ENCODE peak calls at places on chromosome 22, in six cellular contexts. I is IMR-90, J is mesenchymal stem cell, N is neuronal stem cell, O is H1, Y is mesendoderm. P is an unnamed sample.

GRCh38 chr22:46764779-46765485 is 2.5 kb downstream of the TBC1D22A start:
- DNase-seq in I (no peak), J (no peak), N (no peak), Y (no peak), O (no peak), P (no peak)

GRCh38 chr22:48238018-48238915 is 1475.8 kb downstream of the TBC1D22A start:
- DNase-seq in I (no peak), Y (no peak), O (peak), J (no peak), N (no peak), P (no peak)

GRCh38 chr22:20762233-20762796 is 11.6 kb upstream of the SERPIND1 start:
- DNase-seq in N (no peak), O (no peak), I (no peak), J (no peak), Y (no peak), P (no peak)

GRCh38 chr22:41910599-41911291 is 4.1 kb downstream of the SHISA8 start:
- DNase-seq in J (no peak), Y (no peak), O (no peak), N (no peak), I (no peak), P (no peak)

GRCh38 chr22:42960146-42960509 is 54.8 kb downstream of the PACSIN2 start:
- DNase-seq in O (no peak), Y (no peak), I (peak), N (no peak), J (no peak), P (no peak)

GRCh38 chr22:46318576-46318975 is 16.9 kb upstream of the TRMU start:
- DNase-seq in N (no peak), O (no peak), J (no peak), Y (no peak), I (no peak), P (no peak)

GRCh38 chr22:44882226-44882905 is 127.4 kb downstream of the PHF21B start:
- DNase-seq in J (no peak), N (no peak), Y (no peak), I (no peak), O (no peak), P (peak)

GRCh38 chr22:49229483-49230193 is 598.0 kb downstream of the BRD1 start:
- DNase-seq in I (no peak), J (no peak), N (no peak), O (no peak), Y (no peak), P (peak)

GRCh38 chr22:37229012-37229804 is 14.9 kb downstream of the RAC2 start:
- DNase-seq in O (no peak), J (peak), N (no peak), I (peak), Y (no peak), P (no peak)

GRCh38 chr22:40679964-40680818 is 907 bp downstream of the MCHR1 start:
- DNase-seq in I (peak), J (peak), N (no peak), Y (peak), O (no peak), P (no peak)

GRCh38 chr22:43554694-43555365 is 143.0 kb downstream of the MPPED1 start:
- DNase-seq in O (peak), N (no peak), J (no peak), I (no peak), Y (no peak), P (no peak)

GRCh38 chr22:25853078-25853477 is 111.1 kb downstream of the MYO18B start:
- DNase-seq in Y (no peak), O (no peak), I (no peak), N (no peak), J (no peak), P (no peak)

GRCh38 chr22:42292726-42293520 is 22.5 kb upstream of the TCF20 start:
- DNase-seq in J (no peak), Y (no peak), O (no peak), N (no peak), I (no peak), P (no peak)

GRCh38 chr22:20641919-20642579 is 131.9 kb upstream of the SERPIND1 start:
- DNase-seq in Y (no peak), O (no peak), J (no peak), N (no peak), I (no peak), P (no peak)

GRCh38 chr22:30393885-30394284 is 2.9 kb upstream of the SEC14L2 start:
- DNase-seq in J (no peak), O (no peak), N (no peak), I (no peak), Y (no peak), P (no peak)

GRCh38 chr22:50253046-50253580 is 2.0 kb upstream of the HDAC10 start:
- DNase-seq in I (no peak), Y (no peak), J (no peak), O (no peak), N (no peak), P (no peak)
- H2BK15ac ChIP-seq in I (no peak), Y (no peak), J (no peak), O (no peak), N (no peak), P (no peak)

GRCh38 chr22:28800308-28801041 is at the start of gene XBP1:
- DNase-seq in Y (peak), O (peak), N (peak), J (peak), I (peak), P (peak)
- H3K4ac ChIP-seq in Y (peak), O (peak), N (no peak), J (peak), I (peak), P (peak)

GRCh38 chr22:39283312-39284141 is 35.9 kb downstream of the RPL3 start:
- DNase-seq in O (no peak), N (no peak), Y (no peak), I (peak), J (peak), P (no peak)
- H2BK15ac ChIP-seq in O (peak), N (peak), Y (no peak), I (peak), J (peak), P (no peak)

DNA sequence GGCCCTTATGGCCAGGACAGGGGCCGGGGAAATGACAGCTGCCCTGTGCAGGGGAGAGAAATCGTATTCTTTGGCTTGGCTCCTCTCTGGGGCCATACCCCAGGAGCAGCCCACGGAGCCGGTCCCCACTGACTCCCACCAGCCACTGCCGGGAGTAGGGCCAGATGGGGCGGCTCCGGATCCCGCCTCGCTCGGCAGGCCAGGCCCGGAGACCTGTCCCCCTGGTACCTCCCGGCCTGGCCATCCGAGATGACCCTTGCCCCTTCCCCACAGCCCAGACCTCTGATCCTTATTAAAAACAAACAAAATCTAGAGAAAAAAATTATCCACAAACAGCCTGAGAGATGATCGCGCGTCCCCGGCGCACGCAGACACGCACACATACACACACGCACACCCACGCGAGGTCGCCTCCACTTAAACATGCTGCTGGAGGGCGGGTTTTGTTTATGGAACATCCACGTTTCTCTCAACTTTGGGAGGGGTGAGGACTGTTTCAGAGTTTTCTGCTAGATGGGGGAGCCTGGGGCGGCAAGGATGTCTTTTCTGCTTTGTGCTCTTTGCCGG is 59.1 kb downstream of the IGLL1 start:
- DNase-seq in J (peak), I (peak), Y (no peak), N (peak), O (peak), P (no peak)
- H3K4ac ChIP-seq in J (peak), I (peak), Y (peak), N (peak), O (no peak), P (no peak)